ENCODE peak calls at places on chromosome 1, in six cellular contexts. One of them, this sample, is unnamed.

GRCh38 chr1:203751051-203751450 is 13.9 kb upstream of the LAX1 start:
- DNase-seq in AG10803: peak; percentile 74
- DNase-seq in neural crest cell: no peak
- DNase-seq in MM.1S: no peak
- DNase-seq in nephron progenitor cell: no peak
- DNase-seq in stomach: no peak
- DNase-seq in this sample: no peak

GRCh38 chr1:218537131-218537904 is 192.2 kb downstream of the TGFB2 start:
- DNase-seq in stomach: no peak
- DNase-seq in neural crest cell: no peak
- DNase-seq in MM.1S: no peak
- DNase-seq in nephron progenitor cell: no peak
- DNase-seq in AG10803: peak; percentile 82
- DNase-seq in this sample: no peak

GRCh38 chr1:53918343-53918742 is 24.4 kb downstream of the DIO1 start:
- DNase-seq in stomach: no peak
- DNase-seq in AG10803: no peak
- DNase-seq in MM.1S: no peak
- DNase-seq in neural crest cell: no peak
- DNase-seq in nephron progenitor cell: no peak
- DNase-seq in this sample: no peak

GRCh38 chr1:91622586-91622985 is 121.9 kb downstream of the CDC7 start:
- DNase-seq in AG10803: no peak
- DNase-seq in MM.1S: no peak
- DNase-seq in nephron progenitor cell: no peak
- DNase-seq in neural crest cell: no peak
- DNase-seq in stomach: no peak
- DNase-seq in this sample: no peak

GRCh38 chr1:190172636-190173410 is 304.8 kb downstream of the BRINP3 start:
- DNase-seq in nephron progenitor cell: no peak
- DNase-seq in MM.1S: no peak
- DNase-seq in AG10803: no peak
- DNase-seq in neural crest cell: no peak
- DNase-seq in stomach: no peak
- DNase-seq in this sample: no peak

GRCh38 chr1:7334475-7335035 is 436.5 kb upstream of the VAMP3 start:
- DNase-seq in AG10803: peak; percentile 47
- DNase-seq in neural crest cell: no peak
- DNase-seq in stomach: no peak
- DNase-seq in nephron progenitor cell: peak; percentile 37
- DNase-seq in MM.1S: no peak
- DNase-seq in this sample: no peak

GRCh38 chr1:171081220-171081993 is 9.3 kb upstream of the FMO3 start:
- DNase-seq in AG10803: peak; percentile 66
- DNase-seq in neural crest cell: no peak
- DNase-seq in stomach: no peak
- DNase-seq in MM.1S: peak; percentile 23
- DNase-seq in nephron progenitor cell: no peak
- DNase-seq in this sample: no peak

GRCh38 chr1:228786361-228787129 is 51.3 kb downstream of the RHOU start:
- DNase-seq in AG10803: no peak
- DNase-seq in stomach: no peak
- DNase-seq in neural crest cell: no peak
- DNase-seq in nephron progenitor cell: no peak
- DNase-seq in MM.1S: no peak
- DNase-seq in this sample: no peak

GRCh38 chr1:216778763-216779162 is 55.5 kb upstream of the ESRRG start:
- DNase-seq in nephron progenitor cell: no peak
- DNase-seq in AG10803: no peak
- DNase-seq in stomach: no peak
- DNase-seq in MM.1S: no peak
- DNase-seq in neural crest cell: no peak
- DNase-seq in this sample: no peak

GRCh38 chr1:35935436-35935835 is 4.5 kb downstream of the AGO3 start:
- DNase-seq in AG10803: no peak
- DNase-seq in stomach: no peak
- DNase-seq in MM.1S: no peak
- DNase-seq in neural crest cell: no peak
- DNase-seq in nephron progenitor cell: no peak
- DNase-seq in this sample: no peak

GRCh38 chr1:53295295-53295694 is 32.6 kb downstream of the LRP8 start:
- DNase-seq in MM.1S: no peak
- DNase-seq in AG10803: no peak
- DNase-seq in nephron progenitor cell: no peak
- DNase-seq in stomach: no peak
- DNase-seq in neural crest cell: no peak
- DNase-seq in this sample: no peak

GRCh38 chr1:38865112-38865715 is 5.6 kb upstream of the RRAGC start:
- DNase-seq in neural crest cell: no peak
- DNase-seq in AG10803: no peak
- DNase-seq in stomach: no peak
- DNase-seq in MM.1S: no peak
- DNase-seq in nephron progenitor cell: no peak
- DNase-seq in this sample: no peak

GRCh38 chr1:45850017-45850416 is 46.6 kb downstream of the MAST2 start:
- DNase-seq in neural crest cell: no peak
- DNase-seq in nephron progenitor cell: no peak
- DNase-seq in AG10803: no peak
- DNase-seq in MM.1S: no peak
- DNase-seq in stomach: no peak
- DNase-seq in this sample: no peak

GRCh38 chr1:169466259-169467230 is 19.2 kb downstream of the SLC19A2 start:
- DNase-seq in neural crest cell: no peak
- DNase-seq in nephron progenitor cell: no peak
- DNase-seq in AG10803: peak; percentile 52
- DNase-seq in MM.1S: peak; percentile 42
- DNase-seq in stomach: no peak
- DNase-seq in this sample: no peak
- TF ChIP-seq CTCF in neural crest cell: peak; percentile 61
- TF ChIP-seq CTCF in nephron progenitor cell: peak; percentile 29
- TF ChIP-seq CTCF in AG10803: peak; percentile 59
- TF ChIP-seq CTCF in MM.1S: peak; percentile 49
- TF ChIP-seq CTCF in stomach: no peak
- TF ChIP-seq CTCF in this sample: peak; percentile 13

GRCh38 chr1:207021139-207021861 is 11.3 kb downstream of the C1orf116 start:
- DNase-seq in stomach: no peak
- DNase-seq in AG10803: peak; percentile 44
- DNase-seq in MM.1S: no peak
- DNase-seq in neural crest cell: no peak
- DNase-seq in nephron progenitor cell: no peak
- DNase-seq in this sample: no peak
- TF ChIP-seq CTCF in stomach: no peak
- TF ChIP-seq CTCF in AG10803: no peak
- TF ChIP-seq CTCF in MM.1S: no peak
- TF ChIP-seq CTCF in neural crest cell: no peak
- TF ChIP-seq CTCF in nephron progenitor cell: no peak
- TF ChIP-seq CTCF in this sample: no peak

DNA sequence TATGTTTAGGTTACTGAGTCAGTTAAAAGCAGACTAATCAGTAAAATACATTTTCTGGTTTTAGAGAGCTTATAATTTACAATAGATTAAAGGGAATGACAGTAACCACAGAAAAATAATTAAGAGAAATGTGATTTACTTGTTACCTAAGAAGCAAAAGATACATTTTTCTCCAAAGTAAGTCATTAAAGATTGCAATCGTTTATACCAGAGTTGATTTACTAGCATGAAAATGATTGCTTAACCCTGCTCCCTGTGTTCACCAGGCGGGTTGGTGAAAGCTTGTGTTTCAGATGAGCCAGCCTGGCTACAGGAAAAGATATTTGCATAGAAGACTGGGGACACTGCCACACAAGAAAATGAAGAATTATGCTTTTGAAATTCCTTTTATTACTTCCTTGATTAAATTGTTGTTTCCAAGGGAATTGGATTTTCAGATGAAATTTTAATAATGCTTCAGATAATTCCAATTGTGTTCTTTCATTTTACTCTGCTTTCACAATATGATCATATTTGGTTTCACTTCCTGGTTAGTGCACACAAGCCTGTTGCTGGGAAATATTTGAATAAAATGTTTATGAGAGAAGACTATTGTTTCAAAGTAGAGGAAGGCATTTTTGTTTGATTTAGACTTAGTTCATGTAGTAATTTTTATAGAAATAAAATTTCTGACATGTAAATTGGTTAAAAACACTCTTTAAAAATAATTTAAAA is 28.0 kb downstream of the LRRC8B start:
- DNase-seq in MM.1S: peak; percentile 51
- DNase-seq in nephron progenitor cell: no peak
- DNase-seq in AG10803: peak; percentile 42
- DNase-seq in neural crest cell: no peak
- DNase-seq in stomach: no peak
- DNase-seq in this sample: no peak
- TF ChIP-seq CTCF in MM.1S: no peak
- TF ChIP-seq CTCF in nephron progenitor cell: no peak
- TF ChIP-seq CTCF in AG10803: no peak
- TF ChIP-seq CTCF in neural crest cell: no peak
- TF ChIP-seq CTCF in stomach: no peak
- TF ChIP-seq CTCF in this sample: no peak

GRCh38 chr1:43207229-43207853 is 35.2 kb downstream of the CFAP57 start:
- DNase-seq in stomach: no peak
- DNase-seq in AG10803: no peak
- DNase-seq in MM.1S: no peak
- DNase-seq in nephron progenitor cell: no peak
- DNase-seq in neural crest cell: no peak
- DNase-seq in this sample: no peak
- TF ChIP-seq CTCF in stomach: no peak
- TF ChIP-seq CTCF in AG10803: no peak
- TF ChIP-seq CTCF in MM.1S: no peak
- TF ChIP-seq CTCF in nephron progenitor cell: no peak
- TF ChIP-seq CTCF in neural crest cell: no peak
- TF ChIP-seq CTCF in this sample: no peak

DNA sequence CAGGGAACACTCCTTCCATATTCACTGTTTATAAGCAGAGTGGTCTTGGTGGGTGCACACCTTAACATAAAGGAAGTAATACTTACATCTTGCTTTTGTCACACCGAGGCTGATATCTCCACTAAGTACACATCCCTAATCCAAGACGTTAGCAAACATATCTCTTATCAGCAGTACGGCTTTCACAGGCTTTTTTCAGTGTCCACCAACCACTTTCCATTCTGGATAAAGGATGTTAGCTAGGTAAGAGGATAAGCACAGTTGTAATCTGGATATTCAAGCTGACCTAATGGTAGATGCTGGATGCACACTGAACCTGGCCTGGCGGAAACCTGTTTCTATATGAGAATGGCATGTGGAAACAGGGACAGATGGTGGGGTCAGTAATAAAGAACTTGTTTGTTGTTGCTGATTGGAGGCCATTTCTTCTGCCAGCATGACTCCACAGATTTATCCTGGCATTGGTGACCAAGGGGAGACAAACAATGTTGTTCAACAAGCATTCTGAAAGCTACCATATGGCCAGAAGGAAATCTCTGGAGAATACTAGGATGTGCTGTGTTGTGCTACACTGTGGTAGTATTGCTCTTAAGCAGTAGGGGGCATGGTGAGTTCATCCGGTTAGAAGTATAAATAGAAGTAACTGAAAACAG is 416.4 kb downstream of the PTBP2 start:
- DNase-seq in AG10803: peak; percentile 84
- DNase-seq in MM.1S: peak; percentile 39
- DNase-seq in neural crest cell: no peak
- DNase-seq in nephron progenitor cell: peak; percentile 27
- DNase-seq in stomach: no peak
- DNase-seq in this sample: no peak
- TF ChIP-seq CTCF in AG10803: peak; percentile 83
- TF ChIP-seq CTCF in MM.1S: peak; percentile 43
- TF ChIP-seq CTCF in neural crest cell: peak; percentile 72
- TF ChIP-seq CTCF in nephron progenitor cell: peak; percentile 57
- TF ChIP-seq CTCF in stomach: peak; percentile 37
- TF ChIP-seq CTCF in this sample: peak; percentile 45

GRCh38 chr1:1406101-1406820 is 832 bp downstream of the MRPL20 start:
- DNase-seq in AG10803: no peak
- DNase-seq in nephron progenitor cell: no peak
- DNase-seq in neural crest cell: no peak
- DNase-seq in MM.1S: no peak
- DNase-seq in stomach: no peak
- DNase-seq in this sample: no peak

GRCh38 chr1:1407957-1408318 is 845 bp upstream of the MRPL20 start:
- DNase-seq in AG10803: no peak
- DNase-seq in stomach: no peak
- DNase-seq in neural crest cell: no peak
- DNase-seq in MM.1S: no peak
- DNase-seq in nephron progenitor cell: no peak
- DNase-seq in this sample: no peak

GRCh38 chr1:1406821-1407100 is 332 bp downstream of the MRPL20 start:
- DNase-seq in neural crest cell: no peak
- DNase-seq in MM.1S: no peak
- DNase-seq in stomach: no peak
- DNase-seq in nephron progenitor cell: no peak
- DNase-seq in AG10803: no peak
- DNase-seq in this sample: no peak

GRCh38 chr1:1403543-1404112 is 3.5 kb downstream of the MRPL20 start:
- DNase-seq in MM.1S: no peak
- DNase-seq in neural crest cell: no peak
- DNase-seq in nephron progenitor cell: no peak
- DNase-seq in stomach: no peak
- DNase-seq in AG10803: no peak
- DNase-seq in this sample: no peak

DNA sequence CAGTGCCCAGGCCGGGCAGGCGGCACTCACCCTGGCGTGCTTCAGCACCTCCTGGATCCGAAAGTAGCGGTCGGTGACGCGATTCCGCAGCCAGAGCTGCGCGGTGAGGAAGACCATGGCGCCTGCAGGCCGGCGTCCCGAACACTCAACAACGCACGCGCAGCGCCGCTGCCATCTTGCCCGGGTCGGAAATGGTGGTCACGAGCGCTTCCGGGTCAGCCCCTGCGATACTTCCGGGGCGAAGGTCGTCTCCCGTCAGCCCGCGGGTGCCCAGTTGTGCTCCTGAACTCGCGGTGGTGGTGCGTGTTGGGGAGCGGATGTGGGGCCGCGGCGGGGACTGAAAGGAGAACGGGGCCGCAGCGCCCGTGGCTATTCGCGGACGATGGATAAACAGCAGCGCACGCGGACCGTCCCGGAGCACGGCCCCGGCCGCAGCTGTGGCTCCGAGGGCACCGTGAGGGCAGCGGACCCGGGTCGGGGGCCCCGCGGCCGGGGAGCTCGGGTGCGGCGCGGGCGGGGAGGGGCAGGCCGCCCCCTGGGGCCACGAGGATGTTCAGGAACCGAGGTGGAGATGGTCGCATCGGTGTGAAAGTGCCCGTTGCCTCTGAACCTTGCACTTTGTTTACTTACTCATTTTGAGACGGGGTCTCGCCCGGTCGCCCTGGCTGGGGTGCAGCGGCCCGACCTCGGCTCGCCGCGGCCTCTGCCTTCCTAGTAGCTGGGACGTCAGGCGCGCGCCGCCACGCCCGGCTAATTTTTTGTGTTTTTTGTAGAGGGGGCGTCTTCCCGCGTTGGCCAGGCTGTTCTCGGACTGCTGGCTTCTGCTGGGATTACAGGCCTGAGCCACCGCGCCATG is at the start of gene MRPL20:
- DNase-seq in MM.1S: peak; percentile 96
- DNase-seq in stomach: peak; percentile 95
- DNase-seq in nephron progenitor cell: peak; percentile 92
- DNase-seq in AG10803: peak; percentile 86
- DNase-seq in neural crest cell: peak; percentile 89
- DNase-seq in this sample: peak; percentile 94
- TF ChIP-seq CTCF in MM.1S: no peak
- TF ChIP-seq CTCF in stomach: no peak
- TF ChIP-seq CTCF in nephron progenitor cell: no peak
- TF ChIP-seq CTCF in AG10803: no peak
- TF ChIP-seq CTCF in neural crest cell: peak; percentile 33
- TF ChIP-seq CTCF in this sample: no peak

GRCh38 chr1:180401999-180402398 is 100.4 kb downstream of the ACBD6 start:
- DNase-seq in AG10803: no peak
- DNase-seq in MM.1S: no peak
- DNase-seq in stomach: no peak
- DNase-seq in nephron progenitor cell: no peak
- DNase-seq in neural crest cell: no peak
- DNase-seq in this sample: no peak
- TF ChIP-seq CTCF in AG10803: no peak
- TF ChIP-seq CTCF in MM.1S: no peak
- TF ChIP-seq CTCF in stomach: no peak
- TF ChIP-seq CTCF in nephron progenitor cell: no peak
- TF ChIP-seq CTCF in neural crest cell: no peak
- TF ChIP-seq CTCF in this sample: no peak

This sample was measured in natural killer cell.